ENCODE peak calls at places on chromosomes 12 and 14, in four cellular contexts. A is NCI-H1092, X is NCI-H1105 treated with DMSO at 0.1 percent for 48 hours, H is amniotic stem cell. N is an unnamed sample.

GRCh38 chr12:26748741-26749431 is 84.1 kb downstream of the ITPR2 start:
- DNase-seq in A (no peak), X (no peak), H (no peak), N (peak)

GRCh38 chr14:53054457-53054856 is 98.7 kb downstream of the DDHD1 start:
- DNase-seq in A (no peak), X (no peak), H (no peak), N (no peak)

GRCh38 chr12:27840229-27840999 is 60.4 kb upstream of the MANSC4 start:
- DNase-seq in A (no peak), X (no peak), H (no peak), N (no peak)

GRCh38 chr12:51788876-51789275 is 59.6 kb downstream of the FIGNL2 start:
- DNase-seq in A (no peak), X (no peak), H (peak), N (peak)

GRCh38 chr12:113090740-113091139 is 34.2 kb downstream of the DTX1 start:
- DNase-seq in A (no peak), X (no peak), H (no peak), N (peak)

GRCh38 chr12:96211989-96212388 is 17.8 kb downstream of the ELK3 start:
- DNase-seq in A (no peak), X (no peak), H (no peak), N (no peak)

GRCh38 chr14:102262894-102263462 is 42.0 kb downstream of the MOK start:
- DNase-seq in A (no peak), X (peak), H (no peak), N (peak)

GRCh38 chr14:103535081-103535890 is 6.3 kb downstream of the TRMT61A start:
- DNase-seq in A (no peak), X (no peak), H (no peak), N (no peak)

GRCh38 chr12:98084950-98085349 is 430.4 kb upstream of the TMPO start:
- DNase-seq in A (no peak), X (no peak), H (no peak), N (no peak)

GRCh38 chr14:96060161-96060933 is 21.2 kb downstream of the C14orf132 start:
- DNase-seq in A (no peak), X (no peak), H (no peak), N (no peak)

GRCh38 chr12:50059440-50060119 is 2.2 kb downstream of the ASIC1 start:
- DNase-seq in A (no peak), X (no peak), H (no peak), N (peak)

GRCh38 chr12:23055004-23055403 is 430.0 kb downstream of the ETNK1 start:
- DNase-seq in A (no peak), X (peak), H (no peak), N (peak)

GRCh38 chr12:126742326-126742725 is 1524.6 kb upstream of the TMEM132C start:
- DNase-seq in A (no peak), X (no peak), H (no peak), N (no peak)

GRCh38 chr12:49288412-49288853 is 6.5 kb upstream of the PRPH start:
- DNase-seq in A (peak), X (peak), H (peak), N (peak)

GRCh38 chr14:36582011-36582873 is at the start of gene NKX2-8:
- DNase-seq in A (no peak), X (peak), H (no peak), N (no peak)

GRCh38 chr12:123543541-123543940 is 10.0 kb upstream of the RILPL1 start:
- DNase-seq in A (no peak), X (no peak), H (no peak), N (no peak)

GRCh38 chr14:68762944-68763831 is 29.7 kb downstream of the ZFP36L1 start:
- DNase-seq in A (peak), X (no peak), H (no peak), N (no peak)

GRCh38 chr12:22272596-22272995 is 61.9 kb downstream of the ST8SIA1 start:
- DNase-seq in A (no peak), X (no peak), H (no peak), N (no peak)

GRCh38 chr12:59780605-59781135 is 184.8 kb downstream of the SLC16A7 start:
- DNase-seq in A (no peak), X (no peak), H (no peak), N (peak)

GRCh38 chr12:56053407-56053893 is 11.7 kb downstream of the RPS26 start:
- DNase-seq in A (no peak), X (no peak), H (no peak), N (peak)

GRCh38 chr14:55514819-55515470 is 65.1 kb upstream of the KTN1 start:
- DNase-seq in A (no peak), X (no peak), H (no peak), N (peak)

GRCh38 chr12:92505373-92506340 is 197.1 kb upstream of the PLEKHG7 start:
- DNase-seq in A (peak), X (peak), H (no peak), N (no peak)

GRCh38 chr12:69468237-69469026 is 1.8 kb upstream of the FRS2 start:
- DNase-seq in A (no peak), X (no peak), H (no peak), N (peak)

GRCh38 chr12:14613718-14614117 is 46.0 kb upstream of the PLBD1 start:
- DNase-seq in A (no peak), X (no peak), H (no peak), N (no peak)

GRCh38 chr12:117874842-117875434 is 93.9 kb downstream of the KSR2 start:
- DNase-seq in A (peak), X (peak), H (peak), N (peak)

GRCh38 chr12:108664338-108665258 is 30.9 kb upstream of the SELPLG start:
- DNase-seq in A (peak), X (peak), H (peak), N (peak)